ENCODE peak calls at places on chromosome X, in four cellular contexts. One of them, this sample, is unnamed.

GRCh38 chrX:49106930-49107329 is 16.6 kb downstream of the GPKOW start:
- DNase-seq in CD4-positive, alpha-beta T cell: no peak
- DNase-seq in aorta: no peak
- DNase-seq in GM23248: peak; percentile 68
- DNase-seq in this sample: no peak

GRCh38 chrX:50211510-50211909 is 6.9 kb downstream of the CCNB3 start:
- DNase-seq in CD4-positive, alpha-beta T cell: no peak
- DNase-seq in aorta: no peak
- DNase-seq in GM23248: peak; percentile 31
- DNase-seq in this sample: no peak

GRCh38 chrX:40083120-40083978 is 14.4 kb downstream of the BCOR start:
- DNase-seq in CD4-positive, alpha-beta T cell: no peak
- DNase-seq in aorta: no peak
- DNase-seq in GM23248: peak; percentile 45
- DNase-seq in this sample: no peak

GRCh38 chrX:133267621-133268020 is 49.5 kb upstream of the TFDP3 start:
- DNase-seq in CD4-positive, alpha-beta T cell: no peak
- DNase-seq in aorta: no peak
- DNase-seq in GM23248: no peak
- DNase-seq in this sample: no peak

GRCh38 chrX:112789931-112790330 is 50.7 kb downstream of the AMOT start:
- DNase-seq in CD4-positive, alpha-beta T cell: no peak
- DNase-seq in aorta: no peak
- DNase-seq in GM23248: no peak
- DNase-seq in this sample: no peak

GRCh38 chrX:13955975-13956374 is 73.7 kb downstream of the GEMIN8 start:
- DNase-seq in CD4-positive, alpha-beta T cell: no peak
- DNase-seq in aorta: no peak
- DNase-seq in GM23248: no peak
- DNase-seq in this sample: no peak

GRCh38 chrX:144566592-144566991 is 680.7 kb upstream of the SPANXN1 start:
- DNase-seq in CD4-positive, alpha-beta T cell: no peak
- DNase-seq in aorta: no peak
- DNase-seq in GM23248: no peak
- DNase-seq in this sample: no peak

GRCh38 chrX:24542756-24543155 is 77.7 kb downstream of the PDK3 start:
- DNase-seq in CD4-positive, alpha-beta T cell: no peak
- DNase-seq in aorta: no peak
- DNase-seq in GM23248: no peak
- DNase-seq in this sample: no peak

GRCh38 chrX:116285506-116285905 is 115.0 kb downstream of the AGTR2 start:
- DNase-seq in CD4-positive, alpha-beta T cell: no peak
- DNase-seq in aorta: no peak
- DNase-seq in GM23248: peak; percentile 15
- DNase-seq in this sample: no peak

DNA sequence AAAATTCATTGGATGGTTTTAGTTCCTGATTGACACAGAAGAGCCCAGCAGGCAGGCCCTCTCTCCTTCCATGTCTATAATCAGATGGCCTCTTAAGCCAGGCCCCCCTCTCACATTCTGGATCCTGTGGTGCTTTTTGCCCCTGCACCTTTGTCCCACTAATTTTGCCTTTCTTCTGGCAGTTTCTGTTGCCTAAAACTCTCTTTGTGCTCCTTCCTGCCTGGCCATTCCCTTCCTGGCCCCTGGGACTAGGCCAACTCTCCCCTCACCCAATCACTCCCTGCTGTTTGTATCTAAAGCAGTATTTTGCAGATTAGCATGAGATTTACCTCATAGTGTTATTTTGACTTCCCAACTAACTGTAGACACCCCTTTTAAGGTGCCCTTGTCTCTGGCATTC is 42.7 kb upstream of the DDX3X start:
- DNase-seq in CD4-positive, alpha-beta T cell: no peak
- DNase-seq in aorta: no peak
- DNase-seq in GM23248: no peak
- DNase-seq in this sample: no peak
- H3K27ac ChIP-seq in CD4-positive, alpha-beta T cell: no peak overlapping the region
- H3K27ac ChIP-seq in aorta: no peak overlapping the region
- H3K27ac ChIP-seq in GM23248: no peak overlapping the region
- H3K27ac ChIP-seq in this sample: no peak overlapping the region

GRCh38 chrX:75156537-75156945 is 458 bp upstream of the ABCB7 start:
- DNase-seq in CD4-positive, alpha-beta T cell: no peak
- DNase-seq in aorta: no peak
- DNase-seq in GM23248: peak; percentile 44
- DNase-seq in this sample: no peak

GRCh38 chrX:75154871-75155270 is 1.2 kb downstream of the ABCB7 start:
- DNase-seq in CD4-positive, alpha-beta T cell: no peak
- DNase-seq in aorta: no peak
- DNase-seq in GM23248: no peak
- DNase-seq in this sample: no peak

GRCh38 chrX:75155830-75156525 is at the start of gene ABCB7:
- DNase-seq in CD4-positive, alpha-beta T cell: peak; percentile 39
- DNase-seq in aorta: peak; percentile 54
- DNase-seq in GM23248: peak; percentile 79
- DNase-seq in this sample: peak; percentile 59

GRCh38 chrX:75158054-75158453 is 2.0 kb upstream of the ABCB7 start:
- DNase-seq in CD4-positive, alpha-beta T cell: no peak
- DNase-seq in aorta: no peak
- DNase-seq in GM23248: no peak
- DNase-seq in this sample: no peak

GRCh38 chrX:75155454-75155829 is 641 bp downstream of the ABCB7 start:
- DNase-seq in CD4-positive, alpha-beta T cell: no peak
- DNase-seq in aorta: no peak
- DNase-seq in GM23248: peak; percentile 50
- DNase-seq in this sample: no peak
- H3K27ac ChIP-seq in CD4-positive, alpha-beta T cell: no peak overlapping the region
- H3K27ac ChIP-seq in aorta: no peak overlapping the region
- H3K27ac ChIP-seq in GM23248: peak overlapping the region; percentile 91
- H3K27ac ChIP-seq in this sample: peak overlapping the region; percentile 75

GRCh38 chrX:148593987-148594386 is 93.6 kb downstream of the AFF2 start:
- DNase-seq in CD4-positive, alpha-beta T cell: no peak
- DNase-seq in aorta: no peak
- DNase-seq in GM23248: no peak
- DNase-seq in this sample: no peak
- H3K27ac ChIP-seq in CD4-positive, alpha-beta T cell: no peak overlapping the region
- H3K27ac ChIP-seq in aorta: no peak overlapping the region
- H3K27ac ChIP-seq in GM23248: no peak overlapping the region
- H3K27ac ChIP-seq in this sample: no peak overlapping the region

GRCh38 chrX:56232221-56233082 is at the start of gene KLF8:
- DNase-seq in CD4-positive, alpha-beta T cell: peak; percentile 22
- DNase-seq in aorta: peak; percentile 59
- DNase-seq in GM23248: peak; percentile 56
- DNase-seq in this sample: peak; percentile 0

GRCh38 chrX:56231706-56232105 is 450 bp upstream of the KLF8 start:
- DNase-seq in CD4-positive, alpha-beta T cell: no peak
- DNase-seq in aorta: no peak
- DNase-seq in GM23248: no peak
- DNase-seq in this sample: no peak

GRCh38 chrX:56228914-56229313 is 3.2 kb upstream of the KLF8 start:
- DNase-seq in CD4-positive, alpha-beta T cell: no peak
- DNase-seq in aorta: no peak
- DNase-seq in GM23248: peak; percentile 11
- DNase-seq in this sample: no peak

GRCh38 chrX:56222473-56223000 is 9.6 kb upstream of the KLF8 start:
- DNase-seq in CD4-positive, alpha-beta T cell: no peak
- DNase-seq in aorta: no peak
- DNase-seq in GM23248: no peak
- DNase-seq in this sample: no peak

GRCh38 chrX:56226980-56227379 is 5.2 kb upstream of the KLF8 start:
- DNase-seq in CD4-positive, alpha-beta T cell: no peak
- DNase-seq in aorta: no peak
- DNase-seq in GM23248: no peak
- DNase-seq in this sample: no peak
- H3K27ac ChIP-seq in CD4-positive, alpha-beta T cell: no peak overlapping the region
- H3K27ac ChIP-seq in aorta: no peak overlapping the region
- H3K27ac ChIP-seq in GM23248: no peak overlapping the region
- H3K27ac ChIP-seq in this sample: no peak overlapping the region

GRCh38 chrX:118904218-118904617 is 70.2 kb upstream of the LONRF3 start:
- DNase-seq in CD4-positive, alpha-beta T cell: no peak
- DNase-seq in aorta: no peak
- DNase-seq in GM23248: no peak
- DNase-seq in this sample: no peak
- H3K27ac ChIP-seq in CD4-positive, alpha-beta T cell: no peak overlapping the region
- H3K27ac ChIP-seq in aorta: no peak overlapping the region
- H3K27ac ChIP-seq in GM23248: no peak overlapping the region
- H3K27ac ChIP-seq in this sample: no peak overlapping the region

DNA sequence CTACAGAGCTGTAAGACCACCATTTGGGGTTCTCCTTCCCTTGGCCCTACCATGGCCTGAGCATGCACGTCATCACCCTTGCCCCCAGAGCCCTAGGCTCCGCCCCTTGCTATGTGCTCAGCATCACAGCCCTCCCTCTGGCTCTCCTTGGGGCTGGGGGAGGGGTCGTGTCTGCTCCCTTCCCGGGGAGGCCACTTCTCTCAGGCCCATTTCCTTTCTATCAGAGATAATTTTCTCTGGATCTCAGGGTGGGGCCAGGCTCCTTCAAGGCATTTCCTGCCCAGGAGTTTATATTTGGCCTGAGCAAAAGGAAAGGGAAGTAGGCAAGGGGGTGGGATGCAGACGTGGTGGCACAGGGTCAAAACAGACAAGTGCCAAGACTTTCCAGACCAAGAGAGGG is 55.9 kb downstream of the STARD8 start:
- DNase-seq in CD4-positive, alpha-beta T cell: no peak
- DNase-seq in aorta: no peak
- DNase-seq in GM23248: no peak
- DNase-seq in this sample: no peak
- H3K27ac ChIP-seq in CD4-positive, alpha-beta T cell: no peak overlapping the region
- H3K27ac ChIP-seq in aorta: no peak overlapping the region
- H3K27ac ChIP-seq in GM23248: no peak overlapping the region
- H3K27ac ChIP-seq in this sample: no peak overlapping the region

This sample was measured in caudate nucleus.